ENCODE peak calls at places on chromosomes 3 and 15, in ten cellular contexts. L, P, C, S, Z, J, Q, N, O and E are unnamed samples.

GRCh38 chr3:152126260-152126659 is 142.5 kb upstream of the MBNL1 start:
- DNase-seq in Q (no peak), O (no peak), Z (peak; percentile 55), N (peak; percentile 57), J (peak; percentile 50), C (no peak), S (no peak), L (no peak), P (no peak), E (peak; percentile 92)

GRCh38 chr15:48643776-48644497 is 1.6 kb downstream of the FBN1 start:
- DNase-seq in S (no peak), C (no peak), O (no peak), Q (no peak), P (no peak), J (peak; percentile 51), N (no peak), Z (no peak), L (no peak), E (peak; percentile 34)

GRCh38 chr15:78906310-78906608 is 33.6 kb downstream of the MORF4L1 start:
- DNase-seq in Z (peak; percentile 90), O (no peak), J (peak; percentile 93), L (no peak), S (peak; percentile 71), P (no peak), N (peak; percentile 82), Q (no peak), C (no peak), E (peak; percentile 92)

GRCh38 chr3:99473321-99473751 is 165.1 kb upstream of the COL8A1 start:
- DNase-seq in S (no peak), O (no peak), Q (no peak), Z (peak; percentile 43), N (peak; percentile 49), C (no peak), L (no peak), P (no peak), J (peak; percentile 81), E (peak; percentile 29)

GRCh38 chr3:42117175-42118008 is 26.2 kb downstream of the TRAK1 start:
- DNase-seq in S (peak; percentile 78), Q (no peak), P (no peak), J (peak; percentile 85), Z (peak; percentile 75), N (peak; percentile 84), C (peak; percentile 35), O (no peak), L (no peak), E (peak; percentile 67)

GRCh38 chr3:177447938-177448337 is 250.7 kb upstream of the TBL1XR1 start:
- DNase-seq in N (no peak), Q (no peak), C (no peak), J (no peak), O (peak; percentile 95), P (no peak), Z (no peak), S (no peak), L (no peak), E (no peak)

GRCh38 chr3:50573566-50574279 is 4.4 kb downstream of the HEMK1 start:
- DNase-seq in O (no peak), J (no peak), L (no peak), C (no peak), Z (no peak), N (no peak), S (no peak), P (no peak), Q (no peak), E (no peak)

GRCh38 chr3:176914764-176915163 is 282.5 kb downstream of the TBL1XR1 start:
- DNase-seq in S (no peak), L (no peak), O (no peak), Q (no peak), Z (no peak), N (peak; percentile 7), C (no peak), J (no peak), P (no peak), E (no peak)

GRCh38 chr3:122497425-122497824 is 17.3 kb downstream of the KPNA1 start:
- DNase-seq in O (no peak), S (no peak), P (no peak), Z (peak; percentile 91), L (no peak), J (peak; percentile 94), C (no peak), Q (peak; percentile 31), N (peak; percentile 84), E (peak; percentile 94)

GRCh38 chr3:126984391-126985142 is 1.7 kb downstream of the PLXNA1 start:
- DNase-seq in Z (no peak), L (no peak), C (no peak), J (peak; percentile 32), O (no peak), Q (no peak), S (no peak), P (no peak), N (no peak), E (no peak)
- H3K4me3 ChIP-seq in Z (peak overlapping the region; percentile 67), L (peak overlapping the region; percentile 60), C (no peak overlapping the region), J (peak overlapping the region; percentile 95), O (peak overlapping the region; percentile 93), Q (no peak overlapping the region), S (peak overlapping the region; percentile 72), P (peak overlapping the region; percentile 89), N (peak overlapping the region; percentile 68), E (peak overlapping the region; percentile 68)

GRCh38 chr15:61227269-61228024 is 1.7 kb downstream of the RORA start:
- DNase-seq in L (no peak), C (no peak), N (peak; percentile 40), O (peak; percentile 20), J (peak; percentile 80), P (no peak), Q (no peak), Z (peak; percentile 50), S (no peak), E (peak; percentile 65)
- H3K4me3 ChIP-seq in L (peak overlapping the region; percentile 60), C (no peak overlapping the region), N (peak overlapping the region; percentile 71), O (peak overlapping the region; percentile 37), J (peak overlapping the region; percentile 93), P (peak overlapping the region; percentile 64), Q (no peak overlapping the region), Z (peak overlapping the region; percentile 88), S (peak overlapping the region; percentile 100), E (peak overlapping the region; percentile 62)

DNA sequence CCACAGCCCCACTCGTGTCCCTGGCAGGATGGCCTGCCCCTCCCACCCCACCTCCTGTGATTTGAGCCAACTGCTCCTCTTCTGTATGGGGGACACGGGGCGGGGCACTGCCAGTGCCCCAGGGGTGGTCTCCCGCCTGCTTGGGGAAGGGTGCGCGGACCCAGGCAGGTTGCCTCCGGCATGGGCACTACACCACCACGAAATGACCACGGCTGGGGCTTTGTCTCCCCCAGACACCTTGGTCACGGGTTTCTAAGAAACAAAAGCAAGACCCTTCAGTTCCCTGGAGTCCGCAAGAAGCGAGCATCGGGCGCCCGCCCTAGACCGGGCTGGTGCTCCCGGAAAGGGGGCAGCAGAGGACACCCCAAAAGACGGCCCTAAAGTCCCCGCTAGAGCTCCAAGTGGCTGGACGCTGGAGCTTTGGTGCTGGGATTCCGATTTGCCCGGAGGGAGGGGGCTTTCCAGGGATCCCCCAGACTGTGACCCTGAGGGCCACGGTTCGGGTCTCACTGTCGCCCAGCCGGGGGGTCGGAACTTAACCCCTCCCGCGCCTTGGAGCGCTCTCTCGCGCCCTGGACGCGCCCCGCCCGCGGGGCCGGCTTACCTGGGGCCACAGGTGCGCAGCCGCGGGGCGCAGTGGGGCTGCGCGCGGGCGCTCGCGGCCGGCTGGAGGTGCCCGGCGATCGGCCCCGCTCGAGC is 219.5 kb upstream of the PRICKLE2 start:
- DNase-seq in Q (no peak), Z (no peak), L (no peak), S (no peak), J (peak; percentile 38), P (no peak), N (no peak), C (no peak), O (peak; percentile 19), E (no peak)
- H3K4me3 ChIP-seq in Q (no peak overlapping the region), Z (peak overlapping the region; percentile 77), L (peak overlapping the region; percentile 47), S (peak overlapping the region; percentile 39), J (peak overlapping the region; percentile 71), P (peak overlapping the region; percentile 66), N (peak overlapping the region; percentile 58), C (no peak overlapping the region), O (peak overlapping the region; percentile 39), E (peak overlapping the region; percentile 43)

GRCh38 chr3:171248426-171249115 is 211.6 kb downstream of the TNIK start:
- DNase-seq in Z (no peak), P (no peak), O (no peak), S (no peak), J (no peak), L (no peak), Q (no peak), C (no peak), N (no peak), E (no peak)
- H3K4me3 ChIP-seq in Z (no peak overlapping the region), P (no peak overlapping the region), O (no peak overlapping the region), S (no peak overlapping the region), J (no peak overlapping the region), L (no peak overlapping the region), Q (no peak overlapping the region), C (no peak overlapping the region), N (no peak overlapping the region), E (no peak overlapping the region)

DNA sequence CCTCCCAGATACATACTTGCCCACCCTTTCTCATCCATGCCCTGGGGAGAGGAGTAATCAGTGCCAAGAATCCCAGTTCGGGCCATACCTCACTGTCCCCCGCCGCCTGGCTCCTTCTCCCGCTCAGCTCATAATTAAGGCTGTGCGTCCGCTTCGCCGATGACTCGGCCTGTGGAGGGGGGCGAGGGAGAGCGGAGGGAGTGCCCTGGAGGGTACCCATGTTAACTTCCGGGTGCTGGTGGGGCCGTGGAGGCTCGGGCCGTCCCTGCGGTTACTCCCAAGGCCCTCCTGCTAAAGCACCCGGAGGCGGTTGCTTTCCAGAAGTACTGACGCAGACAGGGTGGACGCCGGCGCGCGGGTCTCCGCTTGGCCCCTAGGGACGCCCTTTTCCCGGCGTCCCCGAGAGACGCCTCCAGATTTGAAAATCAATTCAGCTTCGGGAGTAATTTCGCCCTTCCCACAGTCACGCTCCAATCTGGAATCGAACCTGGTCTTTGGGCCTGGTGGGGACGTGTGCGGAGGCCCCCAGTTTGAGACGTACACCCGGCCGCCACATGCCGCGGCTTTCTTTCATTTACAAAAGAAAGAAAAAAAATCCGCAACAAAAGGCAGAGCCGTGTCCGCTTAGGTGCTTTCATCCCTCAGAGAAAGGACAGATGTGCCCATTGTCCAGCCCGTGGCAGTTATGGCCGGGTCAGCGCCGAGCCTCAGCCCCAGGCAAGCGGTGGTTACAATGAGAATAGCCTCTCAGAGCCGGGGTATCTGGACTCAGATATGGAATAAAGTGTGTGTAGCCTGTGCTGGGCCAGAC is 1.0 kb upstream of the ONECUT1 start:
- DNase-seq in N (no peak), S (no peak), J (no peak), L (no peak), O (no peak), Z (peak; percentile 7), C (no peak), P (no peak), Q (no peak), E (no peak)
- H3K4me3 ChIP-seq in N (peak overlapping the region; percentile 49), S (no peak overlapping the region), J (no peak overlapping the region), L (peak overlapping the region; percentile 42), O (peak overlapping the region; percentile 51), Z (peak overlapping the region; percentile 17), C (no peak overlapping the region), P (peak overlapping the region; percentile 49), Q (no peak overlapping the region), E (no peak overlapping the region)